ENCODE peak calls at places on chromosomes 13 and 19, in seven cellular contexts. One of them, this sample, is unnamed.

GRCh38 chr13:75514080-75515040 is 23.3 kb downstream of the COMMD6 start:
- DNase-seq in body of pancreas: no peak
- DNase-seq in stomach: no peak
- DNase-seq in BJ: no peak
- DNase-seq in fibroblast of the aortic adventitia: peak; percentile 21
- DNase-seq in astrocyte of the spinal cord: peak; percentile 27
- DNase-seq in fibroblast of lung: peak; percentile 42
- DNase-seq in this sample: no peak

GRCh38 chr19:10568444-10568825 is 344 bp downstream of the CDKN2D start:
- DNase-seq in astrocyte of the spinal cord: peak; percentile 22
- DNase-seq in fibroblast of lung: no peak
- DNase-seq in fibroblast of the aortic adventitia: no peak
- DNase-seq in stomach: peak; percentile 50
- DNase-seq in BJ: no peak
- DNase-seq in body of pancreas: peak; percentile 54
- DNase-seq in this sample: peak; percentile 57

GRCh38 chr19:1136201-1136600 is 32.4 kb downstream of the GPX4 start:
- DNase-seq in astrocyte of the spinal cord: no peak
- DNase-seq in stomach: no peak
- DNase-seq in fibroblast of lung: no peak
- DNase-seq in body of pancreas: no peak
- DNase-seq in BJ: no peak
- DNase-seq in fibroblast of the aortic adventitia: no peak
- DNase-seq in this sample: no peak

GRCh38 chr13:36519432-36519831 is 87.1 kb downstream of the CCNA1 start:
- DNase-seq in stomach: no peak
- DNase-seq in astrocyte of the spinal cord: no peak
- DNase-seq in fibroblast of lung: no peak
- DNase-seq in body of pancreas: no peak
- DNase-seq in BJ: no peak
- DNase-seq in fibroblast of the aortic adventitia: no peak
- DNase-seq in this sample: no peak

GRCh38 chr19:362154-362553 is 17.6 kb upstream of the MIER2 start:
- DNase-seq in fibroblast of the aortic adventitia: no peak
- DNase-seq in stomach: no peak
- DNase-seq in astrocyte of the spinal cord: no peak
- DNase-seq in BJ: no peak
- DNase-seq in fibroblast of lung: no peak
- DNase-seq in body of pancreas: no peak
- DNase-seq in this sample: no peak

GRCh38 chr19:3479819-3480215 is 508 bp downstream of the SMIM24 start:
- DNase-seq in BJ: no peak
- DNase-seq in fibroblast of the aortic adventitia: no peak
- DNase-seq in stomach: peak; percentile 57
- DNase-seq in body of pancreas: no peak
- DNase-seq in astrocyte of the spinal cord: no peak
- DNase-seq in fibroblast of lung: no peak
- DNase-seq in this sample: no peak

GRCh38 chr19:49881672-49882394 is 4.3 kb downstream of the TBC1D17 start:
- DNase-seq in fibroblast of lung: no peak
- DNase-seq in body of pancreas: no peak
- DNase-seq in fibroblast of the aortic adventitia: no peak
- DNase-seq in astrocyte of the spinal cord: no peak
- DNase-seq in BJ: no peak
- DNase-seq in stomach: no peak
- DNase-seq in this sample: no peak

GRCh38 chr13:34750078-34750703 is 191.9 kb upstream of the NBEA start:
- DNase-seq in fibroblast of lung: peak; percentile 24
- DNase-seq in fibroblast of the aortic adventitia: no peak
- DNase-seq in stomach: no peak
- DNase-seq in body of pancreas: no peak
- DNase-seq in BJ: no peak
- DNase-seq in astrocyte of the spinal cord: no peak
- DNase-seq in this sample: no peak

GRCh38 chr13:25882732-25883357 is 169.0 kb downstream of the SHISA2 start:
- DNase-seq in stomach: no peak
- DNase-seq in astrocyte of the spinal cord: peak; percentile 22
- DNase-seq in fibroblast of lung: no peak
- DNase-seq in BJ: no peak
- DNase-seq in fibroblast of the aortic adventitia: no peak
- DNase-seq in body of pancreas: no peak
- DNase-seq in this sample: no peak

GRCh38 chr13:49213997-49214916 is 5.9 kb upstream of the MLNR start:
- DNase-seq in fibroblast of lung: no peak
- DNase-seq in stomach: no peak
- DNase-seq in astrocyte of the spinal cord: peak; percentile 2
- DNase-seq in BJ: no peak
- DNase-seq in fibroblast of the aortic adventitia: no peak
- DNase-seq in body of pancreas: no peak
- DNase-seq in this sample: no peak

GRCh38 chr13:43305416-43305815 is 282.0 kb downstream of the DNAJC15 start:
- DNase-seq in BJ: no peak
- DNase-seq in stomach: no peak
- DNase-seq in astrocyte of the spinal cord: no peak
- DNase-seq in fibroblast of the aortic adventitia: peak; percentile 35
- DNase-seq in fibroblast of lung: peak; percentile 56
- DNase-seq in body of pancreas: no peak
- DNase-seq in this sample: no peak

GRCh38 chr19:56875717-56876116 is 35.2 kb upstream of the PEG3 start:
- DNase-seq in fibroblast of lung: no peak
- DNase-seq in astrocyte of the spinal cord: no peak
- DNase-seq in BJ: no peak
- DNase-seq in body of pancreas: no peak
- DNase-seq in fibroblast of the aortic adventitia: no peak
- DNase-seq in stomach: no peak
- DNase-seq in this sample: no peak

GRCh38 chr19:29884466-29884865 is 57.6 kb upstream of the URI1 start:
- DNase-seq in fibroblast of lung: no peak
- DNase-seq in body of pancreas: no peak
- DNase-seq in fibroblast of the aortic adventitia: no peak
- DNase-seq in astrocyte of the spinal cord: no peak
- DNase-seq in stomach: no peak
- DNase-seq in BJ: no peak
- DNase-seq in this sample: no peak

GRCh38 chr13:33284016-33284415 is 1.5 kb downstream of the STARD13 start:
- DNase-seq in stomach: no peak
- DNase-seq in fibroblast of lung: peak; percentile 62
- DNase-seq in body of pancreas: no peak
- DNase-seq in astrocyte of the spinal cord: peak; percentile 67
- DNase-seq in BJ: no peak
- DNase-seq in fibroblast of the aortic adventitia: peak; percentile 45
- DNase-seq in this sample: no peak

GRCh38 chr13:57631607-57632275 is at the start of gene PCDH17:
- DNase-seq in fibroblast of lung: peak; percentile 74
- DNase-seq in fibroblast of the aortic adventitia: peak; percentile 38
- DNase-seq in body of pancreas: peak; percentile 33
- DNase-seq in BJ: no peak
- DNase-seq in stomach: peak; percentile 34
- DNase-seq in astrocyte of the spinal cord: peak; percentile 60
- DNase-seq in this sample: no peak

GRCh38 chr13:30796132-30796832 is 60.9 kb downstream of the ALOX5AP start:
- DNase-seq in astrocyte of the spinal cord: peak; percentile 61
- DNase-seq in fibroblast of lung: peak; percentile 80
- DNase-seq in BJ: no peak
- DNase-seq in fibroblast of the aortic adventitia: peak; percentile 76
- DNase-seq in body of pancreas: no peak
- DNase-seq in stomach: no peak
- DNase-seq in this sample: peak; percentile 45

GRCh38 chr13:113742000-113742441 is 17.0 kb upstream of the TMEM255B start:
- DNase-seq in fibroblast of lung: peak; percentile 22
- DNase-seq in BJ: no peak
- DNase-seq in stomach: peak; percentile 40
- DNase-seq in astrocyte of the spinal cord: no peak
- DNase-seq in fibroblast of the aortic adventitia: peak; percentile 49
- DNase-seq in body of pancreas: no peak
- DNase-seq in this sample: peak; percentile 37

GRCh38 chr19:4547303-4548237 is 7.7 kb upstream of the LRG1 start:
- DNase-seq in fibroblast of lung: no peak
- DNase-seq in stomach: peak; percentile 60
- DNase-seq in astrocyte of the spinal cord: no peak
- DNase-seq in BJ: no peak
- DNase-seq in fibroblast of the aortic adventitia: no peak
- DNase-seq in body of pancreas: peak; percentile 91
- DNase-seq in this sample: peak; percentile 51

GRCh38 chr13:69769637-69770036 is 338.0 kb upstream of the ATXN8OS start:
- DNase-seq in astrocyte of the spinal cord: no peak
- DNase-seq in fibroblast of lung: no peak
- DNase-seq in fibroblast of the aortic adventitia: no peak
- DNase-seq in body of pancreas: no peak
- DNase-seq in BJ: no peak
- DNase-seq in stomach: no peak
- DNase-seq in this sample: no peak

GRCh38 chr19:51339687-51340656 is 2.0 kb downstream of the VSIG10L start:
- DNase-seq in stomach: peak; percentile 99
- DNase-seq in body of pancreas: peak; percentile 95
- DNase-seq in astrocyte of the spinal cord: peak; percentile 97
- DNase-seq in fibroblast of the aortic adventitia: peak; percentile 93
- DNase-seq in fibroblast of lung: peak; percentile 94
- DNase-seq in BJ: peak; percentile 78
- DNase-seq in this sample: peak; percentile 99

GRCh38 chr19:3194703-3195087 is 9.0 kb downstream of the NCLN start:
- DNase-seq in fibroblast of the aortic adventitia: no peak
- DNase-seq in stomach: no peak
- DNase-seq in body of pancreas: no peak
- DNase-seq in BJ: no peak
- DNase-seq in fibroblast of lung: no peak
- DNase-seq in astrocyte of the spinal cord: no peak
- DNase-seq in this sample: no peak

DNA sequence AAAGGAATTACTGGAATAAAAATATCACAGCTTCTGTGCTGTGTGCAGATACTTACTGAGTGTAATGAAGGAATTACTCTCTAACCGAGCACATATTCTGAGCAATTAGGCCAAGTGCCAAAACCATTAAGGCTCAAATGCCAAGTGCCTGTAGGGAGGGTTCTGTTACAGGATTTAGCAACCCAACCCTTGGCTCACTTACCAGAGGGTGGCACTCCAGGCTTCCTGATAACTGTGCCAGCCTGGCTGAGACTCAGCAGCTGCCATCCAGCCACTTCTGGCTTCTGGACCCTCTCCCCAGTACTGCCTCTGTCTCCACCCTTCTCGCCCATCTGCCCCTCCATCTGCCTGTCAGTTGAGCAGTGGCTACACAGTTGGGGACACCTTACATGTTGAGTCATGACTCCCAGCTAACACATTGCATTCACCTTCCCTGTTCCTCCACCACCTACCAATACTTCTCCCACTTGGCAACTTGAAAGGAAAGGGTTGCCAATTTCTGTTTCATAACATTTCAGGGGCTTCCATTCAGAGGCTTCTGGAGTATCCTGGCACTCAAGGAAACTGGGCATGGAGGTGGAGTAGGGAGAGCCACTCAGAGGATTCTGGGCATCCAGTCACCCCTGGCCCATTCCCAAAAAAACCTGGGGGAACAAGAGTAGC is 110.5 kb downstream of the COG6 start:
- DNase-seq in stomach: peak; percentile 46
- DNase-seq in fibroblast of lung: peak; percentile 37
- DNase-seq in BJ: no peak
- DNase-seq in body of pancreas: no peak
- DNase-seq in astrocyte of the spinal cord: peak; percentile 56
- DNase-seq in fibroblast of the aortic adventitia: no peak
- DNase-seq in this sample: peak; percentile 47
- TF ChIP-seq CTCF in stomach: no peak
- TF ChIP-seq CTCF in fibroblast of lung: no peak
- TF ChIP-seq CTCF in BJ: peak; percentile 18
- TF ChIP-seq CTCF in body of pancreas: no peak
- TF ChIP-seq CTCF in astrocyte of the spinal cord: peak; percentile 38
- TF ChIP-seq CTCF in fibroblast of the aortic adventitia: no peak
- TF ChIP-seq CTCF in this sample: no peak

DNA sequence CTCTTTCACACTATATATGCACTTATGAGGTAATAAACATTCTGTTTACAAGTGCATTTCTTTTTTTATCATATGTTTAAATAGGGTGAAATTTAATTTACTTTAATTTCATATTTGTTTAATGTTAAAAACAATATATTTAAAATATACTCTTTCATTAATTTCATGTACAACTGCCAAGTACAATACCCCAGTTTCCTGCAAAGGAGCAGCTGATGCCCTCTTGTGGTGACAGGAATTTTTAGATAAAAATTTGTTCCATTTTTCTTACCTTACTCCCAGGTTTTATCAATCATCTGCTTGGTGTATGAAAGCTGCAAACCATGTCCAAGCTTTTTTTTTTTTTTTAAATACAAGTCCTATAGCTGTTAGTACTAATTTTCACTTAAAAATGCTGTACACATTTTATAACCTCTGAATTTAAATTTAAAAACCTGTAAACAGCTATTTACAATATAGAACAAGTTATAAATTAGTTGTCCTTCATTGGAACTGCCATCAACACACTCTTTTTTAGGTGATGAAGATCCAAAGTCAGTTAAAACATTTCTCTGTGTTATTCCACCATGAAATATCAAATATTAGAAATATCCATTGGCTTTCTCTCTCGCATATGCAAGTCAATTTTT is 4.9 kb downstream of the PCDH20 start:
- DNase-seq in BJ: no peak
- DNase-seq in fibroblast of the aortic adventitia: peak; percentile 8
- DNase-seq in fibroblast of lung: peak; percentile 9
- DNase-seq in body of pancreas: no peak
- DNase-seq in astrocyte of the spinal cord: peak; percentile 33
- DNase-seq in stomach: no peak
- DNase-seq in this sample: no peak
- TF ChIP-seq CTCF in BJ: peak; percentile 39
- TF ChIP-seq CTCF in fibroblast of the aortic adventitia: peak; percentile 41
- TF ChIP-seq CTCF in fibroblast of lung: peak; percentile 63
- TF ChIP-seq CTCF in body of pancreas: peak; percentile 31
- TF ChIP-seq CTCF in astrocyte of the spinal cord: peak; percentile 59
- TF ChIP-seq CTCF in stomach: no peak
- TF ChIP-seq CTCF in this sample: no peak

DNA sequence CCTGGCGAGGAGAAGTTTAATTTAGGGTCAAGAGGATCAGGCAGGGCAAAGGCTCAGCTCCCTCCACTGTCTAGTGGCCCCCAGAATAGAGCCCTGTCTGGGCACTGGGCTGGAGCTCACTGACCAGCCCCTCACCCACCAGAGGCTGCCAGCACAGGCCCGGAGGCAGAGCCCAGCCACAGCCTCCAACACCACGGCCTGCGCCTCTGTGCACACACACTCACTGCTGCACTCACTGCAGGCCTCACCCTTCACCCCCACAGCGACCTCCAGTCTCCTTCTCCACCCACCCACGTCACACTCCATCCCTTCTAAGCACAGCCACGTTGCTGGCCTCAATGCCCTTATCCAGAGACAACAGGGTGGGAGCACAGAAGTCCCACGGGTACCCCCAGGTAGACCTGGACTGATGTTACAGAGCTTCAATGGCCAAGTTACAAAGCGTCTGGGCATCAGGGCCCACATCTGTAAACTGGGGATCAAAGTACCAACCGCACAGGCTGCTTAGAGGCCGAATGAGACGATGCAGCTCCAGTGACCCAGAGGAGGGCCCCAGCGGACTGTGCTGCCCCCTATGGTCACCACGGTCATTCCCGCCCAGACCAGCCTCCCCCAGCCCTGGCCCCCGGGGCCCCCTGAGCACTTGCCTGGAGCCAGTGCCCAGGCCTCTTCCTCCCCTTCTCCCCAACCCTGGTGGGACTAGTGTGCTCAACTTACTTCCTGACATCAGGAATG is 4.5 kb upstream of the PRKD2 start:
- DNase-seq in astrocyte of the spinal cord: no peak
- DNase-seq in body of pancreas: no peak
- DNase-seq in BJ: no peak
- DNase-seq in fibroblast of lung: no peak
- DNase-seq in stomach: no peak
- DNase-seq in fibroblast of the aortic adventitia: no peak
- DNase-seq in this sample: no peak
- TF ChIP-seq CTCF in astrocyte of the spinal cord: peak; percentile 15
- TF ChIP-seq CTCF in body of pancreas: no peak
- TF ChIP-seq CTCF in BJ: peak; percentile 16
- TF ChIP-seq CTCF in fibroblast of lung: no peak
- TF ChIP-seq CTCF in stomach: no peak
- TF ChIP-seq CTCF in fibroblast of the aortic adventitia: no peak
- TF ChIP-seq CTCF in this sample: peak; percentile 37

GRCh38 chr19:7636691-7637373 is at the start of gene STXBP2:
- DNase-seq in body of pancreas: peak; percentile 93
- DNase-seq in BJ: no peak
- DNase-seq in fibroblast of the aortic adventitia: no peak
- DNase-seq in stomach: peak; percentile 93
- DNase-seq in fibroblast of lung: no peak
- DNase-seq in astrocyte of the spinal cord: no peak
- DNase-seq in this sample: peak; percentile 88
- TF ChIP-seq CTCF in body of pancreas: no peak
- TF ChIP-seq CTCF in BJ: no peak
- TF ChIP-seq CTCF in fibroblast of the aortic adventitia: no peak
- TF ChIP-seq CTCF in stomach: no peak
- TF ChIP-seq CTCF in fibroblast of lung: no peak
- TF ChIP-seq CTCF in astrocyte of the spinal cord: no peak
- TF ChIP-seq CTCF in this sample: no peak